ENCODE peak calls at places on chromosomes 13 and 19, in ten cellular contexts. G is testis; Y is body of pancreas; C is WTC11; K is Peyer's patch; O is omental fat pad; W is AG09319; D is heart right ventricle; N is MCF 10A; F is CD4-positive, alpha-beta T cell. I is an unnamed sample.

GRCh38 chr13:79282976-79283375 is 123.1 kb downstream of the RBM26 start:
- DNase-seq in C (no peak), O (no peak), W (no peak), N (peak), G (no peak), K (no peak), Y (no peak), F (no peak), D (no peak), I (no peak)

GRCh38 chr19:11096210-11096841 is 7.1 kb downstream of the LDLR start:
- DNase-seq in O (no peak), C (no peak), Y (no peak), D (peak), F (peak), K (no peak), W (peak), N (peak), G (peak), I (no peak)

GRCh38 chr19:1088419-1089066 is 6.6 kb downstream of the POLR2E start:
- DNase-seq in K (no peak), O (no peak), G (no peak), F (no peak), W (no peak), C (no peak), Y (no peak), N (no peak), D (no peak), I (no peak)

GRCh38 chr13:113207890-113208423 is 512 bp downstream of the PCID2 start:
- DNase-seq in F (no peak), N (peak), D (no peak), C (peak), G (peak), O (no peak), W (no peak), Y (peak), K (no peak), I (peak)

GRCh38 chr13:95865080-95865597 is 188.1 kb downstream of the UGGT2 start:
- DNase-seq in K (no peak), W (no peak), D (no peak), F (no peak), N (no peak), C (no peak), Y (no peak), G (no peak), O (no peak), I (no peak)

GRCh38 chr19:16285769-16286564 is 38.7 kb upstream of the KLF2 start:
- DNase-seq in K (no peak), O (no peak), C (no peak), F (no peak), G (peak), Y (no peak), N (peak), W (no peak), D (peak), I (no peak)

GRCh38 chr13:51793570-51794273 is 10.2 kb downstream of the DHRS12 start:
- DNase-seq in Y (peak), C (no peak), N (peak), K (peak), W (no peak), F (no peak), O (peak), D (no peak), G (no peak), I (no peak)

GRCh38 chr19:18364826-18365528 is 21.0 kb upstream of the GDF15 start:
- DNase-seq in W (peak), D (peak), G (peak), Y (peak), C (peak), O (no peak), F (no peak), K (peak), N (peak), I (peak)

GRCh38 chr19:41988947-41989346 is 5.1 kb downstream of the ATP1A3 start:
- DNase-seq in W (no peak), C (no peak), D (no peak), N (no peak), Y (no peak), O (no peak), K (no peak), G (peak), F (no peak), I (no peak)

GRCh38 chr19:53868892-53869804 is 1.5 kb downstream of the MYADM start:
- DNase-seq in W (peak), K (peak), Y (peak), F (peak), D (peak), C (peak), N (peak), G (peak), O (peak), I (peak)

GRCh38 chr19:46739290-46739771 is 6.5 kb upstream of the FKRP start:
- DNase-seq in C (no peak), D (peak), O (no peak), W (no peak), Y (no peak), K (no peak), G (peak), N (no peak), F (no peak), I (no peak)

GRCh38 chr19:36605101-36605838 is at the start of gene ZNF382:
- DNase-seq in W (peak), D (peak), C (peak), F (peak), G (peak), Y (peak), N (no peak), O (peak), K (peak), I (peak)

GRCh38 chr13:110629735-110630134 is 14.4 kb downstream of the NAXD start:
- DNase-seq in O (no peak), C (no peak), G (no peak), N (no peak), F (peak), K (no peak), D (no peak), Y (no peak), W (no peak), I (no peak)

GRCh38 chr13:22655106-22655852 is 525.5 kb upstream of the SGCG start:
- DNase-seq in O (no peak), D (no peak), C (no peak), K (no peak), W (no peak), N (no peak), Y (no peak), G (no peak), F (no peak), I (no peak)
- TF ChIP-seq CTCF in O (no peak), D (no peak), C (no peak), K (no peak), W (no peak), N (no peak), Y (no peak), G (no peak), F (no peak), I (no peak)

DNA sequence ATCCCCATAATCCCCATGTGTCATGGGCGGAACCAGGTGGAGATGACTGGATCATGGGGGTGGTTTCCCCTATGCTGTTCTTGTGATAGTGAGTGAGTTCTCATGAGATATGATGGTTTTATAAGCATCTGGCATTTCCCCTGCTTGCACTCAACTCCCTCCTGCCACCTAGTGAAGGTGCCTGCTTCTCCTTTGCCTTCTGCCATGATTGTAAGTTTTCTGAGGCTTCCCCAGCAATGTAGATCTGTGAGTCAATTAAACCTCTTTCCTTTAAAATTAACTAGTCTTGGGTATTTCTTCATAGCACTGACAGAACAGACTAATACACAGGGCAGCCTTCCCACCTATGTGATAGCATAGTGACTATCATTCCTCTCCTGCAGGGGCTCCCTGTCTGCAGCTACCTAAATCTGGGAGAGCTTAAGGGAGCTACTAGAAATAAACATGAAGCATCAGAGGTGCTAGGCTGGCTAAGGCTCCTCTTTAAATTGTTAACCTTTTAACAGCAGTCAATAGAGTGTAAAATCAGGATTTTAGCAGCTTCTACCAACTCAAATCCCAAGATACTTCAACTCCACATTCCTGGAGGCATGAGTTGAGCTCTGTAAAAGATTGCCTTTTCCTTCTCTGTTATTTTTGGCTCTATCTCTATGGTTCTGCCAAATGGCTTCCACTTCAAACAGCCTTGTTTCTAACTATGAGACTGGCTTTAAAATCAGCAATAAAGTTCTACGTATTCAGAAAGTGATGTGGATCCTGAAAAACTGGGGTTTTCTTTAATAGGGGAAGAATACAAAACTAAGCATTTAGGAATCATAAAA is 112.3 kb downstream of the VWA8 start:
- DNase-seq in N (no peak), W (no peak), D (no peak), K (no peak), Y (no peak), G (no peak), O (no peak), F (no peak), C (no peak), I (no peak)
- TF ChIP-seq CTCF in N (peak), W (no peak), D (peak), K (no peak), Y (no peak), G (no peak), O (no peak), F (no peak), C (no peak), I (no peak)

GRCh38 chr19:49890349-49891311 is 6.1 kb downstream of the IL4I1 start:
- DNase-seq in Y (peak), O (no peak), N (no peak), D (no peak), K (peak), G (peak), F (peak), W (no peak), C (peak), I (no peak)
- TF ChIP-seq CTCF in Y (peak), O (no peak), N (no peak), D (no peak), K (no peak), G (no peak), F (peak), W (no peak), C (peak), I (peak)

DNA sequence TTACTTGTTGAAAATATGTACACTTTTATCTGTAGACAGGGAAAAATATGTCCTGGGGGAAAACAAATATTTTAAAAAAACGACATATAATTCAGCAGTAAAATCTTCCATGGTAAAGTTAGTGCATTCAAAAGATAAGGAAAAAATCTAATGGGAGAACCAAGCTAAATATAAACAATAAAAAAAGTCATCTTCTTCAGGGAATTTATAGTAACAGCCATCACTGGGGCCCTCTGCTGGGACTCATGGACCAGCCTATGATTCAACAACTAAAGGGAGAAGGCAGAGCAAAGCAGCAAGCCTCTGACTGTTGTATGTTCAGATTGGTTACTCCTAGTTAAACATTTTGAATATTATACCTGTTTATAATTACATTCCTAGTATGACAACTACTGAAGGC is 93.0 kb downstream of the ITGBL1 start:
- DNase-seq in N (no peak), K (no peak), Y (no peak), O (no peak), F (no peak), G (no peak), D (no peak), W (no peak), C (no peak), I (no peak)
- TF ChIP-seq CTCF in N (no peak), K (no peak), Y (no peak), O (no peak), F (no peak), G (no peak), D (peak), W (no peak), C (no peak), I (no peak)

GRCh38 chr13:89923731-89924130 is 1423.8 kb upstream of the MIR17HG start:
- DNase-seq in Y (no peak), O (no peak), D (no peak), C (no peak), K (no peak), G (no peak), N (peak), W (no peak), F (no peak), I (no peak)

GRCh38 chr13:89930861-89931260 is 1416.6 kb upstream of the MIR17HG start:
- DNase-seq in F (no peak), K (no peak), C (no peak), O (no peak), W (no peak), N (no peak), D (no peak), Y (no peak), G (no peak), I (no peak)

GRCh38 chr13:89923052-89923451 is 1424.4 kb upstream of the MIR17HG start:
- DNase-seq in N (no peak), C (no peak), G (no peak), F (no peak), Y (no peak), W (no peak), K (no peak), D (no peak), O (no peak), I (no peak)

GRCh38 chr13:89920461-89920860 is 1427.0 kb upstream of the MIR17HG start:
- DNase-seq in C (no peak), F (no peak), N (no peak), Y (no peak), W (no peak), O (no peak), G (no peak), K (no peak), D (no peak), I (no peak)

DNA sequence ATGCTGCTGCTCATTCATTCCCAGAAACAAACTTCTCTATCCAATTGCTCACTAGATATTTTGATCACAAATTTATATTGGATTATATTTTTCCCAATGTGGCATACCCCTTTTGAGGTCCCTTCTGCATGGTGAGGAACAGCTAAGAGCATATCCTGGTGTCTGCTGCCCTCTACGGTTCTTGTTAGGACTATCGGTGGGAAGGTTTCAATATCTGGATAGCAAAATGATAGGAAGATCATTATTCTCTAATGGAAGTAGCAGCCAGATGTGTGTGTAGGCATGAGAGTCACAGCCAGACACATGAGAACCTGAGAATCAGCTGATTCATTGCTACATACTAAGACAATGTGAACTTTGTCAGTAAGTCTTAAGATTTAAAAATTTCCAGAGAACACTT is 1422.4 kb upstream of the MIR17HG start:
- DNase-seq in D (no peak), F (no peak), C (peak), G (no peak), N (peak), O (no peak), K (no peak), W (no peak), Y (no peak), I (peak)
- TF ChIP-seq CTCF in D (peak), F (no peak), C (no peak), G (no peak), N (peak), O (no peak), K (no peak), W (peak), Y (no peak), I (peak)

DNA sequence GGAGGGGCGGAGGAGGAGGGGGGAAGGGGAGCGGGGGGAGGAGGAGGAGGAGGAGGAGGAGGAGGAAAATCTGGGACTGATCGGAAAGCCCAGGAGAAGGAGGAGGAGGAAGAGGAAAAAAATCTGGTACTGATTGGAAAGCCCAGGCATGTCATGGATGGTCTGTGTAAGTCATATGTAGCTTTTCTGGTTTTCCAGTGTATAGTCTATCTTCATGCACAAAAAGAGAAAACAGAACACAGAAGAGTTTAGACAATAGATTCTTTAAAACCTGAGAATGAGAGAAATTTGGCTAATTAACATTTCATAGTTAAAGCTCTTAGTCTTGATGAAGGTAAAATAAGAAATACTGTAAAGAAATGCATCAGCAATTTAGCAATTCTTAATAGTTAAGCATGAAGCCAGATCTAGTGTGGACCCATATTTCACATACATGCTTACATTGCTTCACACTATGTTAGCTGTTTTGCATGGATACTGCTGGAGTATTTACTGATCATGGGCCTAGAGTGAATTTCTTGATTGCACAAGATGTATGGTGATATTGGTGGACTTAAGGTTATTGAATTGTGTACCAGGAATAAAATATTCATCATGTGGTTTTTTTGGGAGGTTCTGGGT is 41.5 kb downstream of the SUCLA2 start:
- DNase-seq in K (no peak), O (no peak), N (peak), C (no peak), Y (no peak), D (no peak), G (no peak), F (no peak), W (no peak), I (no peak)
- TF ChIP-seq CTCF in K (no peak), O (no peak), N (no peak), C (no peak), Y (no peak), D (no peak), G (no peak), F (no peak), W (no peak), I (no peak)

DNA sequence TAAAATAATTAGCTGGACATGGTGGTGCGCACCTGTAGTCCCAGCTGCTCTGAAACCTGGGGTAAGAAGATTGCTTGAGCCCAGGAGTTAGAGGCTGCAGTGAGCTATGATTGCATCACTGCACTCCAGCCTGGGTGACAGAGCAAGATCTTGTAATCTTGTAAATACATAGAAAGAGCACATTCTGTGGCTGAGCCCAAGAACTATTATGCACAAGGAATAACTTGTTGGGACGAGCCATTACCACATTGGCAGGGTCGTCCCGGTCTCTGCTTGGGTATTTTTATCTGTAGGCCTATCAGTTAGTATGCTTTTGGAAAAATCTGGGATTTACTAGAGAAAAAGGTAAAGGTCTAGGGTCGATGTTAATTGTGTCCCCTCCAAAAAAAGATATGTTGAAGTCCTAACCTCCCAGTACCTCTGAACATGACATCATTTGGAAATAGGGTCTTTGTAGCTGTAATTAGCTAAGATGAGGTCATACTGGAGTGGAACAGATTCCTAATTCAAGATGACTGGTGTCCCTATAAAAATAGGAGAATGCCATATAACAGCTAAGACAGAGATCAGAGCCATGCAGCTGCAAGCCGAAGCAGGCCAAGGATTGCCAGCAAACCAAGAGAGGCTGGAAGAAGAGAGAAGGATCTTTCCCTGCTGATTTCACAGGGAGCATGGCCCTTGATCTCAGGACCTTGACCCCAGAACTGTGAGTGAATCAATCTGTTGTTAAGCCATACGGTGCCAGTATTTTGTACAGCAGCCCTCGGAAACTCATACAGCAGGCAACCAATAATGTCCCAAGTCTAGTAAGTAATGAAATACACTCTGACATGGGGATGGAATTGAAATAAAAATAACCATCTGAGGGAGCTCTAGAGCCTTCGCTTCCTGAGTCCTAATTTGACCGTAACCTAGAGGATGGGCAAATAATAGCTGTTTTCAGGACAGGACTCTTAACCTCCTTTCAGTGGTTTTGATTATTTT is 77.0 kb downstream of the TM9SF2 start:
- DNase-seq in K (no peak), Y (no peak), F (no peak), C (no peak), D (no peak), G (no peak), N (peak), O (no peak), W (no peak), I (no peak)
- TF ChIP-seq CTCF in K (no peak), Y (no peak), F (no peak), C (no peak), D (peak), G (peak), N (peak), O (no peak), W (peak), I (no peak)